ENCODE peak calls at places on chromosomes 5 and 9, in nine cellular contexts. P, H, B, I, T, V, F, J and O are unnamed samples.

GRCh38 chr9:135046156-135047025 is 41.1 kb upstream of the OLFM1 start:
- DNase-seq in P (no peak), H (no peak), B (no peak), I (no peak), T (no peak), V (no peak), F (no peak), J (peak), O (no peak)

GRCh38 chr5:149083846-149084245 is 21.0 kb upstream of the SH3TC2 start:
- DNase-seq in P (no peak), H (no peak), B (no peak), I (no peak), T (no peak), V (no peak), F (no peak), J (no peak), O (no peak)

GRCh38 chr5:73776405-73776804 is 150.4 kb downstream of the ARHGEF28 start:
- DNase-seq in P (no peak), H (no peak), B (no peak), I (no peak), T (no peak), V (no peak), F (no peak), J (no peak), O (no peak)

GRCh38 chr5:148768801-148769415 is 57.5 kb upstream of the ADRB2 start:
- DNase-seq in P (no peak), H (no peak), B (no peak), I (no peak), T (no peak), V (no peak), F (no peak), J (no peak), O (no peak)

GRCh38 chr5:172642926-172643325 is 1.9 kb downstream of the NEURL1B start:
- DNase-seq in P (no peak), H (no peak), B (no peak), I (no peak), T (no peak), V (no peak), F (no peak), J (no peak), O (no peak)

GRCh38 chr9:32703635-32704034 is 68.2 kb upstream of the TAF1L start:
- DNase-seq in P (no peak), H (no peak), B (no peak), I (no peak), T (no peak), V (no peak), F (no peak), J (no peak), O (no peak)

GRCh38 chr9:38339087-38339486 is 53.4 kb upstream of the ALDH1B1 start:
- DNase-seq in P (no peak), H (no peak), B (no peak), I (no peak), T (no peak), V (no peak), F (no peak), J (no peak), O (no peak)

GRCh38 chr9:27339661-27340295 is 42.8 kb upstream of the EQTN start:
- DNase-seq in P (no peak), H (no peak), B (no peak), I (no peak), T (no peak), V (no peak), F (no peak), J (no peak), O (no peak)

GRCh38 chr5:111072949-111073682 is 1.6 kb downstream of the TSLP start:
- DNase-seq in P (peak), H (peak), B (peak), I (peak), T (peak), V (peak), F (peak), J (peak), O (no peak)

GRCh38 chr5:79800979-79801827 is 111.6 kb downstream of the CMYA5 start:
- DNase-seq in P (no peak), H (no peak), B (no peak), I (no peak), T (no peak), V (no peak), F (no peak), J (no peak), O (no peak)

GRCh38 chr9:16611001-16611400 is 259.5 kb downstream of the BNC2 start:
- DNase-seq in P (no peak), H (no peak), B (no peak), I (no peak), T (no peak), V (no peak), F (no peak), J (no peak), O (no peak)

GRCh38 chr5:134547579-134547978 is 22.1 kb downstream of the JADE2 start:
- DNase-seq in P (no peak), H (no peak), B (no peak), I (no peak), T (no peak), V (no peak), F (no peak), J (no peak), O (no peak)

GRCh38 chr5:108727639-108728565 is 19.8 kb upstream of the FER start:
- DNase-seq in P (peak), H (peak), B (peak), I (peak), T (peak), V (peak), F (peak), J (peak), O (peak)

GRCh38 chr5:141637266-141637692 is 482 bp downstream of the RELL2 start:
- DNase-seq in P (peak), H (peak), B (no peak), I (peak), T (peak), V (peak), F (peak), J (peak), O (no peak)

GRCh38 chr9:128124873-128125574 is 2.5 kb downstream of the PTGES2 start:
- DNase-seq in P (peak), H (no peak), B (peak), I (peak), T (peak), V (peak), F (no peak), J (no peak), O (no peak)

GRCh38 chr9:13388157-13388556 is 108.7 kb upstream of the MPDZ start:
- DNase-seq in P (no peak), H (no peak), B (no peak), I (no peak), T (no peak), V (no peak), F (no peak), J (peak), O (no peak)

GRCh38 chr5:78279194-78279593 is 15.3 kb downstream of the AP3B1 start:
- DNase-seq in P (no peak), H (no peak), B (no peak), I (no peak), T (no peak), V (no peak), F (no peak), J (no peak), O (no peak)

GRCh38 chr5:64625678-64626077 is 64.6 kb upstream of the SHISAL2B start:
- DNase-seq in P (no peak), H (no peak), B (no peak), I (no peak), T (no peak), V (no peak), F (no peak), J (no peak), O (no peak)

GRCh38 chr9:135978650-135979461 is 17.7 kb upstream of the UBAC1 start:
- DNase-seq in P (no peak), H (no peak), B (no peak), I (peak), T (peak), V (no peak), F (peak), J (no peak), O (no peak)

GRCh38 chr5:43619380-43619779 is 16.4 kb downstream of the NNT start:
- DNase-seq in P (no peak), H (no peak), B (peak), I (no peak), T (no peak), V (no peak), F (no peak), J (no peak), O (no peak)

GRCh38 chr5:40124367-40124766 is 555.3 kb upstream of the PTGER4 start:
- DNase-seq in P (no peak), H (no peak), B (no peak), I (no peak), T (no peak), V (no peak), F (no peak), J (no peak), O (no peak)